ENCODE peak calls at places on chromosomes 2 and 18, in seven cellular contexts. One of them, this sample, is unnamed.

GRCh38 chr2:189018636-189019035 is 44.5 kb downstream of the COL3A1 start:
- DNase-seq in activated T-helper 9 cell treated with anti-CD3 and anti-CD28 coated beads, Interleukin-2, amount 50 U/mL, for 16 hours: no peak
- DNase-seq in prostate gland: no peak
- DNase-seq in anterior cingulate cortex: no peak
- DNase-seq in astrocyte of the cerebellum: no peak
- DNase-seq in IMR-90: peak
- DNase-seq in H54: no peak
- DNase-seq in this sample: peak

GRCh38 chr2:137900421-137901141 is 63.7 kb upstream of the HNMT start:
- DNase-seq in activated T-helper 9 cell treated with anti-CD3 and anti-CD28 coated beads, Interleukin-2, amount 50 U/mL, for 16 hours: no peak
- DNase-seq in prostate gland: no peak
- DNase-seq in anterior cingulate cortex: no peak
- DNase-seq in astrocyte of the cerebellum: no peak
- DNase-seq in IMR-90: no peak
- DNase-seq in H54: no peak
- DNase-seq in this sample: no peak

GRCh38 chr2:42965196-42965595 is 172.8 kb upstream of the HAAO start:
- DNase-seq in activated T-helper 9 cell treated with anti-CD3 and anti-CD28 coated beads, Interleukin-2, amount 50 U/mL, for 16 hours: no peak
- DNase-seq in prostate gland: no peak
- DNase-seq in anterior cingulate cortex: no peak
- DNase-seq in astrocyte of the cerebellum: no peak
- DNase-seq in IMR-90: no peak
- DNase-seq in H54: no peak
- DNase-seq in this sample: no peak

GRCh38 chr2:10329584-10329879 is 26.8 kb downstream of the HPCAL1 start:
- DNase-seq in activated T-helper 9 cell treated with anti-CD3 and anti-CD28 coated beads, Interleukin-2, amount 50 U/mL, for 16 hours: no peak
- DNase-seq in prostate gland: no peak
- DNase-seq in anterior cingulate cortex: no peak
- DNase-seq in astrocyte of the cerebellum: no peak
- DNase-seq in IMR-90: no peak
- DNase-seq in H54: no peak
- DNase-seq in this sample: no peak

GRCh38 chr2:16613475-16613874 is 52.2 kb downstream of the CYRIA start:
- DNase-seq in activated T-helper 9 cell treated with anti-CD3 and anti-CD28 coated beads, Interleukin-2, amount 50 U/mL, for 16 hours: no peak
- DNase-seq in prostate gland: no peak
- DNase-seq in anterior cingulate cortex: no peak
- DNase-seq in astrocyte of the cerebellum: no peak
- DNase-seq in IMR-90: no peak
- DNase-seq in H54: no peak
- DNase-seq in this sample: peak

GRCh38 chr18:51655327-51655698 is 457.8 kb upstream of the MEX3C start:
- DNase-seq in activated T-helper 9 cell treated with anti-CD3 and anti-CD28 coated beads, Interleukin-2, amount 50 U/mL, for 16 hours: no peak
- DNase-seq in prostate gland: no peak
- DNase-seq in anterior cingulate cortex: no peak
- DNase-seq in astrocyte of the cerebellum: no peak
- DNase-seq in IMR-90: no peak
- DNase-seq in H54: no peak
- DNase-seq in this sample: no peak

GRCh38 chr18:58152891-58153290 is 108.9 kb downstream of the NEDD4L start:
- DNase-seq in activated T-helper 9 cell treated with anti-CD3 and anti-CD28 coated beads, Interleukin-2, amount 50 U/mL, for 16 hours: no peak
- DNase-seq in prostate gland: no peak
- DNase-seq in anterior cingulate cortex: no peak
- DNase-seq in astrocyte of the cerebellum: no peak
- DNase-seq in IMR-90: no peak
- DNase-seq in H54: no peak
- DNase-seq in this sample: no peak

GRCh38 chr2:181764095-181764963 is 84.0 kb upstream of the NEUROD1 start:
- DNase-seq in activated T-helper 9 cell treated with anti-CD3 and anti-CD28 coated beads, Interleukin-2, amount 50 U/mL, for 16 hours: no peak
- DNase-seq in prostate gland: no peak
- DNase-seq in anterior cingulate cortex: no peak
- DNase-seq in astrocyte of the cerebellum: no peak
- DNase-seq in IMR-90: no peak
- DNase-seq in H54: no peak
- DNase-seq in this sample: no peak

GRCh38 chr18:61360440-61361383 is 27.5 kb downstream of the CDH20 start:
- DNase-seq in activated T-helper 9 cell treated with anti-CD3 and anti-CD28 coated beads, Interleukin-2, amount 50 U/mL, for 16 hours: no peak
- DNase-seq in prostate gland: no peak
- DNase-seq in anterior cingulate cortex: no peak
- DNase-seq in astrocyte of the cerebellum: no peak
- DNase-seq in IMR-90: no peak
- DNase-seq in H54: no peak
- DNase-seq in this sample: no peak

GRCh38 chr18:28485918-28486317 is 309.0 kb upstream of the CDH2 start:
- DNase-seq in activated T-helper 9 cell treated with anti-CD3 and anti-CD28 coated beads, Interleukin-2, amount 50 U/mL, for 16 hours: no peak
- DNase-seq in prostate gland: no peak
- DNase-seq in anterior cingulate cortex: no peak
- DNase-seq in astrocyte of the cerebellum: no peak
- DNase-seq in IMR-90: no peak
- DNase-seq in H54: no peak
- DNase-seq in this sample: no peak

GRCh38 chr2:69456950-69457445 is 19.8 kb upstream of the NFU1 start:
- DNase-seq in activated T-helper 9 cell treated with anti-CD3 and anti-CD28 coated beads, Interleukin-2, amount 50 U/mL, for 16 hours: no peak
- DNase-seq in prostate gland: no peak
- DNase-seq in anterior cingulate cortex: no peak
- DNase-seq in astrocyte of the cerebellum: no peak
- DNase-seq in IMR-90: no peak
- DNase-seq in H54: no peak
- DNase-seq in this sample: no peak

GRCh38 chr2:191169456-191170300 is 18.9 kb upstream of the STAT4 start:
- DNase-seq in activated T-helper 9 cell treated with anti-CD3 and anti-CD28 coated beads, Interleukin-2, amount 50 U/mL, for 16 hours: no peak
- DNase-seq in prostate gland: no peak
- DNase-seq in anterior cingulate cortex: no peak
- DNase-seq in astrocyte of the cerebellum: no peak
- DNase-seq in IMR-90: no peak
- DNase-seq in H54: no peak
- DNase-seq in this sample: no peak

GRCh38 chr2:136394136-136395060 is 276.4 kb upstream of the CXCR4 start:
- DNase-seq in activated T-helper 9 cell treated with anti-CD3 and anti-CD28 coated beads, Interleukin-2, amount 50 U/mL, for 16 hours: no peak
- DNase-seq in prostate gland: no peak
- DNase-seq in anterior cingulate cortex: no peak
- DNase-seq in astrocyte of the cerebellum: no peak
- DNase-seq in IMR-90: no peak
- DNase-seq in H54: no peak
- DNase-seq in this sample: no peak

GRCh38 chr18:37270046-37270665 is 295.4 kb downstream of the CELF4 start:
- DNase-seq in activated T-helper 9 cell treated with anti-CD3 and anti-CD28 coated beads, Interleukin-2, amount 50 U/mL, for 16 hours: no peak
- DNase-seq in prostate gland: peak
- DNase-seq in anterior cingulate cortex: no peak
- DNase-seq in astrocyte of the cerebellum: peak
- DNase-seq in IMR-90: peak
- DNase-seq in H54: no peak
- DNase-seq in this sample: peak

GRCh38 chr2:8219631-8220393 is 462.0 kb upstream of the ID2 start:
- DNase-seq in activated T-helper 9 cell treated with anti-CD3 and anti-CD28 coated beads, Interleukin-2, amount 50 U/mL, for 16 hours: no peak
- DNase-seq in prostate gland: no peak
- DNase-seq in anterior cingulate cortex: no peak
- DNase-seq in astrocyte of the cerebellum: no peak
- DNase-seq in IMR-90: no peak
- DNase-seq in H54: no peak
- DNase-seq in this sample: no peak

GRCh38 chr2:95001117-95001551 is 24.4 kb upstream of the MAL start:
- DNase-seq in activated T-helper 9 cell treated with anti-CD3 and anti-CD28 coated beads, Interleukin-2, amount 50 U/mL, for 16 hours: no peak
- DNase-seq in prostate gland: no peak
- DNase-seq in anterior cingulate cortex: no peak
- DNase-seq in astrocyte of the cerebellum: no peak
- DNase-seq in IMR-90: no peak
- DNase-seq in H54: no peak
- DNase-seq in this sample: no peak

GRCh38 chr2:219309278-219309677 is at the start of gene PTPRN:
- DNase-seq in activated T-helper 9 cell treated with anti-CD3 and anti-CD28 coated beads, Interleukin-2, amount 50 U/mL, for 16 hours: no peak
- DNase-seq in prostate gland: no peak
- DNase-seq in anterior cingulate cortex: no peak
- DNase-seq in astrocyte of the cerebellum: no peak
- DNase-seq in IMR-90: peak
- DNase-seq in H54: no peak
- DNase-seq in this sample: no peak

GRCh38 chr2:239292531-239292930 is 108.3 kb downstream of the HDAC4 start:
- DNase-seq in activated T-helper 9 cell treated with anti-CD3 and anti-CD28 coated beads, Interleukin-2, amount 50 U/mL, for 16 hours: no peak
- DNase-seq in prostate gland: no peak
- DNase-seq in anterior cingulate cortex: no peak
- DNase-seq in astrocyte of the cerebellum: no peak
- DNase-seq in IMR-90: no peak
- DNase-seq in H54: no peak
- DNase-seq in this sample: no peak

GRCh38 chr2:224101820-224102630 is 62.9 kb upstream of the SERPINE2 start:
- DNase-seq in activated T-helper 9 cell treated with anti-CD3 and anti-CD28 coated beads, Interleukin-2, amount 50 U/mL, for 16 hours: no peak
- DNase-seq in prostate gland: no peak
- DNase-seq in anterior cingulate cortex: no peak
- DNase-seq in astrocyte of the cerebellum: peak
- DNase-seq in IMR-90: peak
- DNase-seq in H54: no peak
- DNase-seq in this sample: peak

GRCh38 chr2:232611559-232612218 is 21.7 kb upstream of the EFHD1 start:
- DNase-seq in activated T-helper 9 cell treated with anti-CD3 and anti-CD28 coated beads, Interleukin-2, amount 50 U/mL, for 16 hours: peak
- DNase-seq in prostate gland: peak
- DNase-seq in anterior cingulate cortex: peak
- DNase-seq in astrocyte of the cerebellum: peak
- DNase-seq in IMR-90: peak
- DNase-seq in H54: peak
- DNase-seq in this sample: peak

GRCh38 chr2:56118474-56118873 is 65.3 kb upstream of the CCDC85A start:
- DNase-seq in activated T-helper 9 cell treated with anti-CD3 and anti-CD28 coated beads, Interleukin-2, amount 50 U/mL, for 16 hours: no peak
- DNase-seq in prostate gland: no peak
- DNase-seq in anterior cingulate cortex: no peak
- DNase-seq in astrocyte of the cerebellum: no peak
- DNase-seq in IMR-90: no peak
- DNase-seq in H54: no peak
- DNase-seq in this sample: no peak

GRCh38 chr2:1538663-1539062 is 125.4 kb downstream of the TPO start:
- DNase-seq in activated T-helper 9 cell treated with anti-CD3 and anti-CD28 coated beads, Interleukin-2, amount 50 U/mL, for 16 hours: no peak
- DNase-seq in prostate gland: no peak
- DNase-seq in anterior cingulate cortex: no peak
- DNase-seq in astrocyte of the cerebellum: no peak
- DNase-seq in IMR-90: peak
- DNase-seq in H54: no peak
- DNase-seq in this sample: no peak

GRCh38 chr18:24112874-24113615 is 25.8 kb upstream of the CABYR start:
- DNase-seq in activated T-helper 9 cell treated with anti-CD3 and anti-CD28 coated beads, Interleukin-2, amount 50 U/mL, for 16 hours: no peak
- DNase-seq in prostate gland: no peak
- DNase-seq in anterior cingulate cortex: no peak
- DNase-seq in astrocyte of the cerebellum: peak
- DNase-seq in IMR-90: peak
- DNase-seq in H54: peak
- DNase-seq in this sample: no peak

GRCh38 chr2:204129591-204130270 is 193.2 kb downstream of the ICOS start:
- DNase-seq in activated T-helper 9 cell treated with anti-CD3 and anti-CD28 coated beads, Interleukin-2, amount 50 U/mL, for 16 hours: no peak
- DNase-seq in prostate gland: no peak
- DNase-seq in anterior cingulate cortex: no peak
- DNase-seq in astrocyte of the cerebellum: no peak
- DNase-seq in IMR-90: no peak
- DNase-seq in H54: no peak
- DNase-seq in this sample: no peak

GRCh38 chr2:191151315-191151698 is 513 bp upstream of the STAT4 start:
- DNase-seq in activated T-helper 9 cell treated with anti-CD3 and anti-CD28 coated beads, Interleukin-2, amount 50 U/mL, for 16 hours: no peak
- DNase-seq in prostate gland: no peak
- DNase-seq in anterior cingulate cortex: no peak
- DNase-seq in astrocyte of the cerebellum: no peak
- DNase-seq in IMR-90: no peak
- DNase-seq in H54: no peak
- DNase-seq in this sample: no peak

GRCh38 chr2:32756074-32756727 is 128.4 kb downstream of the TTC27 start:
- DNase-seq in activated T-helper 9 cell treated with anti-CD3 and anti-CD28 coated beads, Interleukin-2, amount 50 U/mL, for 16 hours: no peak
- DNase-seq in prostate gland: no peak
- DNase-seq in anterior cingulate cortex: no peak
- DNase-seq in astrocyte of the cerebellum: no peak
- DNase-seq in IMR-90: no peak
- DNase-seq in H54: no peak
- DNase-seq in this sample: no peak

GRCh38 chr2:58131191-58132011 is 84.8 kb downstream of the VRK2 start:
- DNase-seq in activated T-helper 9 cell treated with anti-CD3 and anti-CD28 coated beads, Interleukin-2, amount 50 U/mL, for 16 hours: no peak
- DNase-seq in prostate gland: no peak
- DNase-seq in anterior cingulate cortex: peak
- DNase-seq in astrocyte of the cerebellum: no peak
- DNase-seq in IMR-90: peak
- DNase-seq in H54: no peak
- DNase-seq in this sample: peak

GRCh38 chr18:13218376-13219011 is at the start of gene LDLRAD4:
- DNase-seq in activated T-helper 9 cell treated with anti-CD3 and anti-CD28 coated beads, Interleukin-2, amount 50 U/mL, for 16 hours: peak
- DNase-seq in prostate gland: peak
- DNase-seq in anterior cingulate cortex: peak
- DNase-seq in astrocyte of the cerebellum: no peak
- DNase-seq in IMR-90: no peak
- DNase-seq in H54: no peak
- DNase-seq in this sample: peak

GRCh38 chr2:240916571-240917008 is 10.5 kb downstream of the CROCC2 start:
- DNase-seq in activated T-helper 9 cell treated with anti-CD3 and anti-CD28 coated beads, Interleukin-2, amount 50 U/mL, for 16 hours: no peak
- DNase-seq in prostate gland: no peak
- DNase-seq in anterior cingulate cortex: no peak
- DNase-seq in astrocyte of the cerebellum: peak
- DNase-seq in IMR-90: peak
- DNase-seq in H54: peak
- DNase-seq in this sample: peak

GRCh38 chr2:179650420-179650819 is 211.0 kb downstream of the ZNF385B start:
- DNase-seq in activated T-helper 9 cell treated with anti-CD3 and anti-CD28 coated beads, Interleukin-2, amount 50 U/mL, for 16 hours: no peak
- DNase-seq in prostate gland: no peak
- DNase-seq in anterior cingulate cortex: no peak
- DNase-seq in astrocyte of the cerebellum: no peak
- DNase-seq in IMR-90: no peak
- DNase-seq in H54: no peak
- DNase-seq in this sample: no peak